ENCODE peak calls at places on chromosome 11, in ten cellular contexts. N is left ventricle myocardium superior; H is A172; M is progenitor cell of endocrine pancreas; P is esophagus squamous epithelium; D is hypothalamus; L is stimulated activated CD4-positive, alpha-beta T cell treated with anti-CD3 and anti-CD28 coated beads, Interleukin-2, amount 100 ng/mL, for 24 hours; W is NCI-H510A treated with DMSO at 0.1 percent for 48 hours; C is putamen; Q is right lobe of liver. F is an unnamed sample.
A peak's percentile ranks its signal among the peaks of the same experiment; 100 is the strongest.

GRCh38 chr11:118008271-118008903 is 22.2 kb downstream of the IL10RA start:
- DNase-seq in N (no peak), D (no peak), C (no peak), W (no peak), M (no peak), P (no peak), Q (no peak), H (no peak), L (no peak), F (no peak)

GRCh38 chr11:45145421-45146071 is 893 bp upstream of the PRDM11 start:
- DNase-seq in H (no peak), P (no peak), L (peak; percentile 20), W (no peak), N (peak; percentile 52), Q (peak; percentile 85), D (no peak), M (no peak), C (peak; percentile 22), F (peak; percentile 66)

GRCh38 chr11:71138737-71139425 is 113.5 kb downstream of the SHANK2 start:
- DNase-seq in C (peak; percentile 28), D (no peak), Q (no peak), N (no peak), L (no peak), H (no peak), M (no peak), W (no peak), P (no peak), F (no peak)

GRCh38 chr11:3939651-3940190 is 84.3 kb downstream of the STIM1 start:
- DNase-seq in W (no peak), Q (no peak), D (no peak), L (no peak), M (no peak), C (no peak), P (no peak), N (no peak), H (peak; percentile 31), F (no peak)

GRCh38 chr11:65591939-65592814 is 3.4 kb downstream of the KCNK7 start:
- DNase-seq in C (no peak), M (no peak), P (no peak), W (no peak), N (peak; percentile 63), L (no peak), H (no peak), D (no peak), Q (peak; percentile 65), F (no peak)

GRCh38 chr11:13784848-13785247 is 116.4 kb downstream of the FAR1 start:
- DNase-seq in Q (no peak), L (no peak), M (no peak), N (no peak), W (no peak), H (no peak), P (no peak), D (no peak), C (no peak), F (no peak)

GRCh38 chr11:19832166-19832750 is 119.6 kb downstream of the NAV2 start:
- DNase-seq in M (no peak), Q (no peak), W (no peak), P (no peak), D (peak; percentile 28), L (no peak), N (no peak), H (no peak), C (peak; percentile 62), F (no peak)

GRCh38 chr11:71331631-71332030 is 79.3 kb upstream of the SHANK2 start:
- DNase-seq in H (no peak), W (no peak), D (no peak), C (no peak), M (no peak), L (no peak), Q (no peak), P (no peak), N (no peak), F (no peak)

GRCh38 chr11:15509082-15509481 is 394.4 kb downstream of the INSC start:
- DNase-seq in W (no peak), Q (no peak), L (no peak), N (no peak), M (no peak), D (no peak), C (peak; percentile 3), H (no peak), P (no peak), F (no peak)

GRCh38 chr11:65958774-65959420 is 2.6 kb upstream of the SART1 start:
- DNase-seq in Q (no peak), P (no peak), W (peak; percentile 14), H (no peak), L (no peak), D (no peak), C (no peak), M (no peak), N (no peak), F (no peak)

GRCh38 chr11:117877120-117877784 is 794 bp upstream of the FXYD6 start:
- DNase-seq in D (peak; percentile 73), C (no peak), N (peak; percentile 68), H (no peak), L (no peak), W (peak; percentile 14), M (no peak), Q (no peak), P (no peak), F (peak; percentile 47)

GRCh38 chr11:89625171-89625570 is 84.9 kb upstream of the TRIM77 start:
- DNase-seq in H (no peak), Q (no peak), P (no peak), W (peak; percentile 8), N (no peak), C (no peak), D (no peak), M (no peak), L (no peak), F (no peak)

GRCh38 chr11:46736615-46737014 is 17.6 kb downstream of the F2 start:
- DNase-seq in N (no peak), L (no peak), C (no peak), P (no peak), W (no peak), Q (no peak), D (no peak), H (peak; percentile 37), M (no peak), F (no peak)

GRCh38 chr11:102615894-102616432 is 9.2 kb downstream of the MMP20 start:
- DNase-seq in Q (no peak), L (no peak), D (no peak), C (no peak), H (no peak), N (no peak), W (no peak), M (no peak), P (no peak), F (no peak)

GRCh38 chr11:32575070-32575469 is 8.6 kb upstream of the EIF3M start:
- DNase-seq in H (no peak), M (no peak), D (no peak), C (no peak), N (no peak), L (no peak), W (no peak), Q (no peak), P (no peak), F (no peak)

F was measured in type B pancreatic cell.